ENCODE peak calls at places on chromosomes 3 and 15, in four cellular contexts. O is fibroblast of villous mesenchyme, T is astrocyte, N is astrocyte of the cerebellum. M is an unnamed sample.

GRCh38 chr3:41073190-41073589 is 126.1 kb upstream of the CTNNB1 start:
- DNase-seq in N (no peak), O (no peak), T (no peak), M (peak)

GRCh38 chr15:66701422-66702034 is 508 bp upstream of the SMAD6 start:
- DNase-seq in T (peak), N (no peak), O (no peak), M (no peak)

GRCh38 chr3:112007641-112008040 is 8.9 kb downstream of the TAGLN3 start:
- DNase-seq in O (peak), N (no peak), T (no peak), M (peak)

GRCh38 chr15:48089664-48090063 is 31.1 kb upstream of the SLC24A5 start:
- DNase-seq in T (no peak), N (no peak), O (no peak), M (no peak)

GRCh38 chr3:20324664-20325478 is 138.9 kb upstream of the SGO1 start:
- DNase-seq in O (no peak), T (peak), N (no peak), M (no peak)

GRCh38 chr3:137035631-137036030 is 77.8 kb downstream of the IL20RB start:
- DNase-seq in T (no peak), N (no peak), O (peak), M (peak)

GRCh38 chr15:57667171-57667924 is 39.2 kb upstream of the POLR2M start:
- DNase-seq in T (peak), N (peak), O (peak), M (peak)

GRCh38 chr3:10554236-10554611 is 48.8 kb upstream of the ATP2B2 start:
- DNase-seq in N (no peak), O (no peak), T (no peak), M (no peak)

GRCh38 chr3:25080461-25080860 is 347.6 kb upstream of the RARB start:
- DNase-seq in T (peak), N (no peak), O (no peak), M (peak)

GRCh38 chr3:171132873-171133272 is 106.4 kb upstream of the SLC2A2 start:
- DNase-seq in T (peak), N (no peak), O (peak), M (peak)

GRCh38 chr3:61768284-61769012 is 207.1 kb downstream of the PTPRG start:
- DNase-seq in O (no peak), T (no peak), N (no peak), M (peak)

GRCh38 chr15:75329571-75329970 is 6.3 kb upstream of the COMMD4 start:
- DNase-seq in O (no peak), N (no peak), T (no peak), M (no peak)

GRCh38 chr15:84689858-84690257 is 26.1 kb downstream of the SEC11A start:
- DNase-seq in T (no peak), N (no peak), O (no peak), M (no peak)

GRCh38 chr3:67048067-67048715 is 50.1 kb downstream of the KBTBD8 start:
- DNase-seq in T (no peak), N (no peak), O (no peak), M (no peak)

GRCh38 chr15:90823455-90823974 is 44.9 kb upstream of the FURIN start:
- DNase-seq in T (no peak), N (no peak), O (no peak), M (no peak)

GRCh38 chr3:175255698-175256097 is 396.6 kb downstream of the NAALADL2 start:
- DNase-seq in T (peak), O (peak), N (no peak), M (peak)

GRCh38 chr3:160755776-160756304 is at the start of gene PPM1L:
- DNase-seq in T (peak), O (peak), N (peak), M (peak)

GRCh38 chr3:160754855-160755747 is 930 bp upstream of the PPM1L start:
- DNase-seq in O (peak), N (peak), T (peak), M (peak)

GRCh38 chr3:160757624-160758106 is 1.6 kb downstream of the PPM1L start:
- DNase-seq in T (no peak), N (no peak), O (no peak), M (no peak)

GRCh38 chr3:160758929-160759577 is 3.0 kb downstream of the PPM1L start:
- DNase-seq in T (no peak), N (no peak), O (no peak), M (no peak)

GRCh38 chr3:160756907-160757623 is 1.0 kb downstream of the PPM1L start:
- DNase-seq in O (no peak), T (no peak), N (no peak), M (no peak)
- H3K4me3 ChIP-seq in O (no peak), T (peak), N (peak), M (no peak)

GRCh38 chr3:4461459-4462090 is 5.5 kb downstream of the SUMF1 start:
- DNase-seq in O (no peak), N (no peak), T (no peak), M (no peak)

GRCh38 chr3:4462641-4463040 is 4.4 kb downstream of the SUMF1 start:
- DNase-seq in N (no peak), O (no peak), T (no peak), M (no peak)

GRCh38 chr3:4466783-4467521 is at the start of gene SUMF1:
- DNase-seq in O (peak), T (peak), N (peak), M (peak)

GRCh38 chr3:4467522-4467867 is 426 bp upstream of the SUMF1 start:
- DNase-seq in O (peak), N (no peak), T (no peak), M (no peak)

GRCh38 chr3:4464579-4464978 is 2.5 kb downstream of the SUMF1 start:
- DNase-seq in O (no peak), N (no peak), T (no peak), M (no peak)
- TF ChIP-seq CTCF in O (no peak), N (no peak), T (no peak), M (no peak)

GRCh38 chr3:177136715-177137114 is 60.6 kb downstream of the TBL1XR1 start:
- DNase-seq in O (no peak), N (no peak), T (no peak), M (no peak)

GRCh38 chr3:177134811-177135210 is 62.5 kb downstream of the TBL1XR1 start:
- DNase-seq in T (no peak), N (no peak), O (no peak), M (no peak)

GRCh38 chr3:177134166-177134565 is 63.1 kb downstream of the TBL1XR1 start:
- DNase-seq in N (no peak), O (peak), T (peak), M (no peak)

GRCh38 chr3:177135841-177136492 is 61.3 kb downstream of the TBL1XR1 start:
- DNase-seq in N (no peak), O (no peak), T (no peak), M (no peak)

GRCh38 chr3:177131927-177132636 is 65.2 kb downstream of the TBL1XR1 start:
- DNase-seq in O (peak), N (no peak), T (no peak), M (no peak)
- H3K4me3 ChIP-seq in O (no peak), N (no peak), T (no peak), M (no peak)

GRCh38 chr15:69163124-69163669 is 2.8 kb downstream of the GLCE start:
- DNase-seq in T (no peak), N (no peak), O (no peak), M (no peak)

GRCh38 chr15:69161878-69162213 is 1.4 kb downstream of the GLCE start:
- DNase-seq in O (no peak), T (no peak), N (no peak), M (no peak)

GRCh38 chr15:69159805-69160140 is 662 bp upstream of the GLCE start:
- DNase-seq in T (no peak), O (no peak), N (no peak), M (no peak)

GRCh38 chr15:69160141-69160975 is at the start of gene GLCE:
- DNase-seq in O (peak), T (peak), N (peak), M (peak)

DNA sequence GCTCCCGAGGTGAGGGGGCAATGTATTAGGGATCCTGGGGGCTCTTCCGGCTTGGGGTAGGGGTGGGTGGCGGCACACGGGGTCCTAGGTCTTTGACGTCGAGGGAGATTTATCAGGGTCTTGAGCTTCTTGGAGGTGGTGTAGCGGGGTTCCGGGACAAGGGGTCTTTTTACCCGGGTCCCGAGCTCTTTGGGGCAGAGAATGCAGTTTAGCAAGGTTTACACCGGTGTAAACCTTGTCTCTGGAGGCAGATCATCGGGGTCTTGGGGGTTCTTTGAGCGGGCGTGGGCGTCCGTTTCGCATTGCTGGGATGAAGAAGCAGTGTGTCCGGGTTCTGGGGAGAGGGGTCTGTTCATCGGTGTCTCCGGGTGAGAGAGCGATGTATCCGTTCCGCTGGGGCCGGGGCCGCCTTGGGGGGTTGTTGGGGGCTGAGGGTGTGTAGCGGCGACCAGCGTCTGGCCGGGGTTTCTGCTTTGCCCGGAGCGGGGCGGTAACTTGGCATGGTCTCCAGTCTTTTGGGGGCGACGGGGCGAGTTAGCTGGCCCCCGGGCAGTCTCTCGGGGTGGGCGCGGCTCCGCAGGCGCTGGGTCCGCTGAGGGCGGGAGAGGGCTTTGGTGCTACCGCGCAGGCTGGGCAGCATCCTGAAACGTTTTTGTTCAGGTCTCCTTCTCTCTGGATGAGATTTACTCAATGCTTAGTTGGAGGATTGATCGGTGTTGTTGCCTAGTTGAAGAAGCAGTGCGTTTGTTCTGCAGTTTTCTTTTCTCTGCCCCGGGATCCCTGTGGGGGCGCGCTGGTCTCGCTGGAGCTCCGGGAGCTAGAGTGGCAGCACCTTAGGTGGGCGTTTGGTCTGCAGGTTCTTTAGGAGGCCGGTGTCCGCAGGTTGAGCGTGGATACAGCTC is 792 bp downstream of the GLCE start:
- DNase-seq in T (no peak), N (no peak), O (peak), M (peak)
- TF ChIP-seq CTCF in T (peak), N (peak), O (peak), M (peak)

GRCh38 chr15:80982839-80983238 is 6.8 kb downstream of the MESD start:
- DNase-seq in O (no peak), T (no peak), N (no peak), M (no peak)

GRCh38 chr15:80986487-80986886 is 3.1 kb downstream of the MESD start:
- DNase-seq in N (no peak), O (no peak), T (no peak), M (no peak)

GRCh38 chr15:80985976-80986375 is 3.6 kb downstream of the MESD start:
- DNase-seq in T (no peak), N (no peak), O (no peak), M (no peak)

GRCh38 chr15:80982205-80982604 is 7.4 kb downstream of the MESD start:
- DNase-seq in T (no peak), N (no peak), O (no peak), M (no peak)

DNA sequence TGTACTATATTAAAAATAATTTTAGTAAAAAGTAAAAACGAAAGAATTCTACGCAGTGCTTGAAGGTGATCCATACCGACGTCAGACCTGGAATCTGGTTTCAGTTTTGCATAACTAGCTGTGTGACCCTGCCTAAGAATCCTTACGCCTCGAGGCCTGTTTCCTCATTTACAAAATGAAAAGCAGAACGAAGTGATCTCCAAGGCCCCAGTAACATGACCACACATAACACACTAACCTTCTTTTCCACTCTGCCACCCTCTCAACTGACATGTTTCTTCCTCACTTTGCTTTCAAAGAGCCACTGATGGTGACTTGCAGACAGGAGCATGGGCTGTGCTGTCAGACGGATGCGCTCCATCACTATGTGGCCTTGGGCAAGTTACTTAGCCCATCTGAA is 4.8 kb downstream of the MESD start:
- DNase-seq in T (no peak), N (no peak), O (peak), M (peak)
- H3K4me3 ChIP-seq in T (no peak), N (no peak), O (no peak), M (no peak)

DNA sequence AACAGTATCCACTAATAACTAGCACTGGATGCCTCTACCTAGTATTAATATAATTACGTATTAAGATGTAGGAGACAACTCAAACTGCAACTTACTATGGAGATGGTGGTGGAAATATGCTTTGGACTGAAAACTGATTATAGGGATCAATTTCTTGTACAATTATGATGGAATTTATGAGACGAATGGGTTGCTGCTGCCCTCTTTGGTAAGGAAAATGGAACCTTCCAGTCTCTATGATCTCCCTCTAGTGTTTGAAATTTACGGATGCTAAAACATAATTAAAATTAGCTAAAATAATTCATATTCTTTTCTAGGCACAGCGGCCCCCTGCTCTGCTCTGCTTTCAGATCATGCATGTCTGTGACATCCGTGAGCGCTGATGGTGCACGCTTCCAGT is 132.3 kb downstream of the NR2F2 start:
- DNase-seq in N (no peak), T (no peak), O (peak), M (peak)
- TF ChIP-seq CTCF in N (peak), T (no peak), O (peak), M (peak)

GRCh38 chr3:37248179-37248578 is 73.8 kb upstream of the LRRFIP2 start:
- DNase-seq in T (no peak), O (no peak), N (no peak), M (no peak)
- H3K4me3 ChIP-seq in T (no peak), O (no peak), N (no peak), M (no peak)

M was measured in choroid plexus epithelial cell.